ENCODE peak calls at places on chromosomes 13 and 19, in five cellular contexts. One of them, this sample, is unnamed.

GRCh38 chr13:51883226-51883600 is 21.4 kb downstream of the CCDC70 start:
- DNase-seq in stimulated activated CD8-positive, alpha-beta memory T cell treated with anti-CD3 and anti-CD28 coated beads, Interleukin-15, amount 100 ng/mL, for 4 hours: no peak
- DNase-seq in erythroblast: no peak
- DNase-seq in left cardiac atrium: no peak
- DNase-seq in GM06990: no peak
- DNase-seq in this sample: no peak

GRCh38 chr19:7941895-7942596 is 1.4 kb downstream of the TIMM44 start:
- DNase-seq in GM06990: no peak
- DNase-seq in left cardiac atrium: no peak
- DNase-seq in erythroblast: no peak
- DNase-seq in stimulated activated CD8-positive, alpha-beta memory T cell treated with anti-CD3 and anti-CD28 coated beads, Interleukin-15, amount 100 ng/mL, for 4 hours: no peak
- DNase-seq in this sample: no peak

GRCh38 chr13:46516624-46517318 is 36.2 kb upstream of the LRCH1 start:
- DNase-seq in GM06990: no peak
- DNase-seq in erythroblast: no peak
- DNase-seq in left cardiac atrium: no peak
- DNase-seq in stimulated activated CD8-positive, alpha-beta memory T cell treated with anti-CD3 and anti-CD28 coated beads, Interleukin-15, amount 100 ng/mL, for 4 hours: no peak
- DNase-seq in this sample: no peak

GRCh38 chr13:113291997-113292862 is 4.8 kb upstream of the LAMP1 start:
- DNase-seq in left cardiac atrium: peak
- DNase-seq in stimulated activated CD8-positive, alpha-beta memory T cell treated with anti-CD3 and anti-CD28 coated beads, Interleukin-15, amount 100 ng/mL, for 4 hours: no peak
- DNase-seq in GM06990: peak
- DNase-seq in erythroblast: peak
- DNase-seq in this sample: peak

GRCh38 chr13:99033814-99034213 is 56.0 kb upstream of the DOCK9 start:
- DNase-seq in erythroblast: peak
- DNase-seq in stimulated activated CD8-positive, alpha-beta memory T cell treated with anti-CD3 and anti-CD28 coated beads, Interleukin-15, amount 100 ng/mL, for 4 hours: no peak
- DNase-seq in left cardiac atrium: no peak
- DNase-seq in GM06990: no peak
- DNase-seq in this sample: peak

GRCh38 chr13:92590503-92590908 is 636.1 kb upstream of the GPC6 start:
- DNase-seq in GM06990: no peak
- DNase-seq in stimulated activated CD8-positive, alpha-beta memory T cell treated with anti-CD3 and anti-CD28 coated beads, Interleukin-15, amount 100 ng/mL, for 4 hours: no peak
- DNase-seq in erythroblast: no peak
- DNase-seq in left cardiac atrium: no peak
- DNase-seq in this sample: peak

GRCh38 chr13:41054212-41054877 is 7.0 kb upstream of the WBP4 start:
- DNase-seq in erythroblast: peak
- DNase-seq in stimulated activated CD8-positive, alpha-beta memory T cell treated with anti-CD3 and anti-CD28 coated beads, Interleukin-15, amount 100 ng/mL, for 4 hours: no peak
- DNase-seq in left cardiac atrium: no peak
- DNase-seq in GM06990: peak
- DNase-seq in this sample: peak

GRCh38 chr13:38628554-38628953 is 58.3 kb upstream of the FREM2 start:
- DNase-seq in left cardiac atrium: no peak
- DNase-seq in GM06990: no peak
- DNase-seq in stimulated activated CD8-positive, alpha-beta memory T cell treated with anti-CD3 and anti-CD28 coated beads, Interleukin-15, amount 100 ng/mL, for 4 hours: no peak
- DNase-seq in erythroblast: no peak
- DNase-seq in this sample: peak

GRCh38 chr13:27917121-27917947 is 2.5 kb upstream of the PDX1 start:
- DNase-seq in GM06990: no peak
- DNase-seq in left cardiac atrium: no peak
- DNase-seq in erythroblast: no peak
- DNase-seq in stimulated activated CD8-positive, alpha-beta memory T cell treated with anti-CD3 and anti-CD28 coated beads, Interleukin-15, amount 100 ng/mL, for 4 hours: no peak
- DNase-seq in this sample: no peak

GRCh38 chr13:38394777-38395504 is 45.3 kb downstream of the UFM1 start:
- DNase-seq in GM06990: no peak
- DNase-seq in left cardiac atrium: no peak
- DNase-seq in erythroblast: no peak
- DNase-seq in stimulated activated CD8-positive, alpha-beta memory T cell treated with anti-CD3 and anti-CD28 coated beads, Interleukin-15, amount 100 ng/mL, for 4 hours: no peak
- DNase-seq in this sample: no peak

GRCh38 chr13:31433201-31433600 is 233.4 kb downstream of the B3GLCT start:
- DNase-seq in GM06990: no peak
- DNase-seq in left cardiac atrium: no peak
- DNase-seq in erythroblast: no peak
- DNase-seq in stimulated activated CD8-positive, alpha-beta memory T cell treated with anti-CD3 and anti-CD28 coated beads, Interleukin-15, amount 100 ng/mL, for 4 hours: no peak
- DNase-seq in this sample: no peak

GRCh38 chr13:97468331-97468730 is 34.4 kb downstream of the RAP2A start:
- DNase-seq in left cardiac atrium: no peak
- DNase-seq in GM06990: no peak
- DNase-seq in stimulated activated CD8-positive, alpha-beta memory T cell treated with anti-CD3 and anti-CD28 coated beads, Interleukin-15, amount 100 ng/mL, for 4 hours: no peak
- DNase-seq in erythroblast: no peak
- DNase-seq in this sample: no peak

GRCh38 chr19:10419200-10419645 is 1.1 kb upstream of the PDE4A start:
- DNase-seq in left cardiac atrium: no peak
- DNase-seq in erythroblast: no peak
- DNase-seq in GM06990: peak
- DNase-seq in stimulated activated CD8-positive, alpha-beta memory T cell treated with anti-CD3 and anti-CD28 coated beads, Interleukin-15, amount 100 ng/mL, for 4 hours: no peak
- DNase-seq in this sample: no peak

GRCh38 chr19:12611361-12611699 is 610 bp downstream of the ZNF791 start:
- DNase-seq in left cardiac atrium: peak
- DNase-seq in stimulated activated CD8-positive, alpha-beta memory T cell treated with anti-CD3 and anti-CD28 coated beads, Interleukin-15, amount 100 ng/mL, for 4 hours: no peak
- DNase-seq in erythroblast: no peak
- DNase-seq in GM06990: no peak
- DNase-seq in this sample: no peak

GRCh38 chr19:8158411-8159074 is 9.2 kb upstream of the FBN3 start:
- DNase-seq in left cardiac atrium: no peak
- DNase-seq in GM06990: peak
- DNase-seq in erythroblast: peak
- DNase-seq in stimulated activated CD8-positive, alpha-beta memory T cell treated with anti-CD3 and anti-CD28 coated beads, Interleukin-15, amount 100 ng/mL, for 4 hours: no peak
- DNase-seq in this sample: peak

GRCh38 chr13:24251525-24251924 is 57.9 kb upstream of the C1QTNF9 start:
- DNase-seq in erythroblast: no peak
- DNase-seq in GM06990: no peak
- DNase-seq in left cardiac atrium: no peak
- DNase-seq in stimulated activated CD8-positive, alpha-beta memory T cell treated with anti-CD3 and anti-CD28 coated beads, Interleukin-15, amount 100 ng/mL, for 4 hours: peak
- DNase-seq in this sample: no peak

GRCh38 chr13:32107474-32107873 is 75.9 kb downstream of the FRY start:
- DNase-seq in left cardiac atrium: no peak
- DNase-seq in GM06990: no peak
- DNase-seq in erythroblast: no peak
- DNase-seq in stimulated activated CD8-positive, alpha-beta memory T cell treated with anti-CD3 and anti-CD28 coated beads, Interleukin-15, amount 100 ng/mL, for 4 hours: no peak
- DNase-seq in this sample: peak

GRCh38 chr19:33259532-33259931 is 33.9 kb upstream of the SLC7A10 start:
- DNase-seq in erythroblast: no peak
- DNase-seq in GM06990: no peak
- DNase-seq in stimulated activated CD8-positive, alpha-beta memory T cell treated with anti-CD3 and anti-CD28 coated beads, Interleukin-15, amount 100 ng/mL, for 4 hours: no peak
- DNase-seq in left cardiac atrium: no peak
- DNase-seq in this sample: no peak

GRCh38 chr13:64640002-64640401 is 2590.1 kb downstream of the PCDH9 start:
- DNase-seq in stimulated activated CD8-positive, alpha-beta memory T cell treated with anti-CD3 and anti-CD28 coated beads, Interleukin-15, amount 100 ng/mL, for 4 hours: no peak
- DNase-seq in GM06990: no peak
- DNase-seq in left cardiac atrium: no peak
- DNase-seq in erythroblast: no peak
- DNase-seq in this sample: no peak

GRCh38 chr13:95319551-95320274 is 18.5 kb upstream of the ABCC4 start:
- DNase-seq in left cardiac atrium: no peak
- DNase-seq in stimulated activated CD8-positive, alpha-beta memory T cell treated with anti-CD3 and anti-CD28 coated beads, Interleukin-15, amount 100 ng/mL, for 4 hours: no peak
- DNase-seq in erythroblast: no peak
- DNase-seq in GM06990: no peak
- DNase-seq in this sample: no peak

GRCh38 chr13:27493981-27494380 is 43.6 kb upstream of the MTIF3 start:
- DNase-seq in GM06990: no peak
- DNase-seq in stimulated activated CD8-positive, alpha-beta memory T cell treated with anti-CD3 and anti-CD28 coated beads, Interleukin-15, amount 100 ng/mL, for 4 hours: no peak
- DNase-seq in left cardiac atrium: no peak
- DNase-seq in erythroblast: no peak
- DNase-seq in this sample: no peak

GRCh38 chr19:35739275-35740107 is 2.8 kb downstream of the IGFLR1 start:
- DNase-seq in left cardiac atrium: no peak
- DNase-seq in stimulated activated CD8-positive, alpha-beta memory T cell treated with anti-CD3 and anti-CD28 coated beads, Interleukin-15, amount 100 ng/mL, for 4 hours: no peak
- DNase-seq in GM06990: no peak
- DNase-seq in erythroblast: no peak
- DNase-seq in this sample: no peak

GRCh38 chr13:85651440-85651839 is 147.8 kb downstream of the SLITRK6 start:
- DNase-seq in left cardiac atrium: no peak
- DNase-seq in GM06990: no peak
- DNase-seq in stimulated activated CD8-positive, alpha-beta memory T cell treated with anti-CD3 and anti-CD28 coated beads, Interleukin-15, amount 100 ng/mL, for 4 hours: no peak
- DNase-seq in erythroblast: no peak
- DNase-seq in this sample: no peak

GRCh38 chr13:99316224-99316623 is 9.0 kb upstream of the GPR183 start:
- DNase-seq in GM06990: no peak
- DNase-seq in stimulated activated CD8-positive, alpha-beta memory T cell treated with anti-CD3 and anti-CD28 coated beads, Interleukin-15, amount 100 ng/mL, for 4 hours: no peak
- DNase-seq in left cardiac atrium: no peak
- DNase-seq in erythroblast: no peak
- DNase-seq in this sample: no peak

GRCh38 chr19:45969676-45970075 is 4.0 kb downstream of the NOVA2 start:
- DNase-seq in GM06990: no peak
- DNase-seq in stimulated activated CD8-positive, alpha-beta memory T cell treated with anti-CD3 and anti-CD28 coated beads, Interleukin-15, amount 100 ng/mL, for 4 hours: no peak
- DNase-seq in left cardiac atrium: no peak
- DNase-seq in erythroblast: no peak
- DNase-seq in this sample: no peak

GRCh38 chr19:15811476-15811875 is 4.0 kb downstream of the OR10H1 start:
- DNase-seq in stimulated activated CD8-positive, alpha-beta memory T cell treated with anti-CD3 and anti-CD28 coated beads, Interleukin-15, amount 100 ng/mL, for 4 hours: no peak
- DNase-seq in erythroblast: no peak
- DNase-seq in GM06990: no peak
- DNase-seq in left cardiac atrium: no peak
- DNase-seq in this sample: no peak

GRCh38 chr19:48397636-48398328 is 4.3 kb downstream of the GRIN2D start:
- DNase-seq in erythroblast: no peak
- DNase-seq in GM06990: no peak
- DNase-seq in left cardiac atrium: no peak
- DNase-seq in stimulated activated CD8-positive, alpha-beta memory T cell treated with anti-CD3 and anti-CD28 coated beads, Interleukin-15, amount 100 ng/mL, for 4 hours: no peak
- DNase-seq in this sample: peak

GRCh38 chr13:40764587-40765403 is 6.2 kb downstream of the MRPS31 start:
- DNase-seq in GM06990: no peak
- DNase-seq in stimulated activated CD8-positive, alpha-beta memory T cell treated with anti-CD3 and anti-CD28 coated beads, Interleukin-15, amount 100 ng/mL, for 4 hours: no peak
- DNase-seq in erythroblast: no peak
- DNase-seq in left cardiac atrium: no peak
- DNase-seq in this sample: no peak

GRCh38 chr13:41075034-41075433 is 13.7 kb downstream of the WBP4 start:
- DNase-seq in left cardiac atrium: no peak
- DNase-seq in stimulated activated CD8-positive, alpha-beta memory T cell treated with anti-CD3 and anti-CD28 coated beads, Interleukin-15, amount 100 ng/mL, for 4 hours: no peak
- DNase-seq in erythroblast: peak
- DNase-seq in GM06990: no peak
- DNase-seq in this sample: peak

GRCh38 chr19:40366697-40367561 is 18.4 kb downstream of the PLD3 start:
- DNase-seq in left cardiac atrium: no peak
- DNase-seq in GM06990: no peak
- DNase-seq in erythroblast: peak
- DNase-seq in stimulated activated CD8-positive, alpha-beta memory T cell treated with anti-CD3 and anti-CD28 coated beads, Interleukin-15, amount 100 ng/mL, for 4 hours: no peak
- DNase-seq in this sample: no peak

GRCh38 chr19:57282011-57282636 is 1.8 kb downstream of the ZNF460 start:
- DNase-seq in left cardiac atrium: no peak
- DNase-seq in erythroblast: peak
- DNase-seq in stimulated activated CD8-positive, alpha-beta memory T cell treated with anti-CD3 and anti-CD28 coated beads, Interleukin-15, amount 100 ng/mL, for 4 hours: no peak
- DNase-seq in GM06990: no peak
- DNase-seq in this sample: no peak

GRCh38 chr13:34970961-34971360 is 28.9 kb downstream of the NBEA start:
- DNase-seq in GM06990: no peak
- DNase-seq in stimulated activated CD8-positive, alpha-beta memory T cell treated with anti-CD3 and anti-CD28 coated beads, Interleukin-15, amount 100 ng/mL, for 4 hours: no peak
- DNase-seq in erythroblast: no peak
- DNase-seq in left cardiac atrium: no peak
- DNase-seq in this sample: no peak

GRCh38 chr19:36962346-36962745 is 46.2 kb downstream of the ZNF568 start:
- DNase-seq in GM06990: no peak
- DNase-seq in erythroblast: no peak
- DNase-seq in left cardiac atrium: no peak
- DNase-seq in stimulated activated CD8-positive, alpha-beta memory T cell treated with anti-CD3 and anti-CD28 coated beads, Interleukin-15, amount 100 ng/mL, for 4 hours: no peak
- DNase-seq in this sample: no peak

GRCh38 chr19:37997911-37998344 is 90.9 kb downstream of the SIPA1L3 start:
- DNase-seq in erythroblast: no peak
- DNase-seq in GM06990: no peak
- DNase-seq in left cardiac atrium: peak
- DNase-seq in stimulated activated CD8-positive, alpha-beta memory T cell treated with anti-CD3 and anti-CD28 coated beads, Interleukin-15, amount 100 ng/mL, for 4 hours: no peak
- DNase-seq in this sample: no peak